ENCODE peak calls at places on chromosomes 6 and 20, in nine cellular contexts. O is hepatocyte, M is transverse colon, U is uterus, S is BE2C, E is GM12865, F is IMR-90, B is body of pancreas, Y is astrocyte of the spinal cord. J is an unnamed sample.

GRCh38 chr20:48603116-48603818 is 224.5 kb downstream of the PREX1 start:
- DNase-seq in O (no peak), M (no peak), U (no peak), S (peak; percentile 6), E (no peak), F (no peak), B (no peak), Y (no peak), J (no peak)

GRCh38 chr20:50610212-50610718 is 81.1 kb downstream of the RIPOR3 start:
- DNase-seq in O (no peak), M (no peak), U (no peak), S (no peak), E (no peak), F (no peak), B (no peak), Y (no peak), J (no peak)

GRCh38 chr20:57400821-57401564 is 9.8 kb downstream of the RBM38 start:
- DNase-seq in O (no peak), M (no peak), U (no peak), S (peak; percentile 56), E (peak; percentile 58), F (no peak), B (no peak), Y (no peak), J (no peak)

GRCh38 chr20:57698191-57698866 is 11.5 kb downstream of the PMEPA1 start:
- DNase-seq in O (peak; percentile 84), M (peak; percentile 77), U (peak; percentile 68), S (no peak), E (no peak), F (peak; percentile 98), B (no peak), Y (peak; percentile 98), J (no peak)

GRCh38 chr6:4413073-4413472 is 277.7 kb upstream of the ECI2 start:
- DNase-seq in O (no peak), M (no peak), U (no peak), S (no peak), E (no peak), F (peak; percentile 87), B (no peak), Y (peak; percentile 37), J (no peak)

GRCh38 chr6:36226648-36227047 is 30.1 kb downstream of the BRPF3 start:
- DNase-seq in O (no peak), M (no peak), U (no peak), S (no peak), E (no peak), F (no peak), B (no peak), Y (no peak), J (no peak)

GRCh38 chr6:139587469-139587868 is 213.0 kb upstream of the CITED2 start:
- DNase-seq in O (no peak), M (no peak), U (no peak), S (no peak), E (no peak), F (peak; percentile 93), B (no peak), Y (peak; percentile 89), J (no peak)

GRCh38 chr6:37068523-37069270 is 63.2 kb downstream of the FGD2 start:
- DNase-seq in O (no peak), M (no peak), U (no peak), S (no peak), E (no peak), F (no peak), B (no peak), Y (no peak), J (no peak)

GRCh38 chr6:85600713-85601313 is 7.2 kb upstream of the SNX14 start:
- DNase-seq in O (no peak), M (no peak), U (no peak), S (no peak), E (no peak), F (no peak), B (peak; percentile 15), Y (no peak), J (no peak)

GRCh38 chr6:20238688-20239587 is 26.7 kb upstream of the MBOAT1 start:
- DNase-seq in O (no peak), M (no peak), U (no peak), S (no peak), E (no peak), F (no peak), B (no peak), Y (no peak), J (no peak)

GRCh38 chr6:133512410-133513016 is 271.4 kb downstream of the EYA4 start:
- DNase-seq in O (peak; percentile 65), M (peak; percentile 30), U (peak; percentile 23), S (peak; percentile 62), E (peak; percentile 48), F (peak; percentile 67), B (peak; percentile 63), Y (peak; percentile 66), J (peak; percentile 26)

GRCh38 chr6:136791296-136792065 is 796 bp downstream of the MAP3K5 start:
- DNase-seq in O (peak; percentile 71), M (peak; percentile 76), U (peak; percentile 69), S (peak; percentile 49), E (peak; percentile 93), F (peak; percentile 67), B (peak; percentile 85), Y (peak; percentile 60), J (no peak)

GRCh38 chr6:128155826-128156225 is 255.0 kb upstream of the THEMIS start:
- DNase-seq in O (no peak), M (no peak), U (no peak), S (no peak), E (no peak), F (no peak), B (no peak), Y (no peak), J (no peak)

GRCh38 chr6:142885182-142885867 is 59.7 kb downstream of the HIVEP2 start:
- DNase-seq in O (peak; percentile 85), M (peak; percentile 15), U (peak; percentile 48), S (no peak), E (peak; percentile 88), F (peak; percentile 99), B (peak; percentile 50), Y (peak; percentile 98), J (no peak)

GRCh38 chr6:39157511-39157910 is 42.5 kb upstream of the SAYSD1 start:
- DNase-seq in O (no peak), M (no peak), U (no peak), S (no peak), E (no peak), F (no peak), B (no peak), Y (no peak), J (no peak)

GRCh38 chr6:39153766-39154397 is 38.9 kb upstream of the SAYSD1 start:
- DNase-seq in O (no peak), M (no peak), U (no peak), S (no peak), E (no peak), F (no peak), B (no peak), Y (no peak), J (no peak)

GRCh38 chr6:39156763-39157162 is 41.8 kb upstream of the SAYSD1 start:
- DNase-seq in O (no peak), M (no peak), U (no peak), S (no peak), E (no peak), F (no peak), B (no peak), Y (no peak), J (peak; percentile 42)

GRCh38 chr6:39152247-39152646 is 37.3 kb upstream of the SAYSD1 start:
- DNase-seq in O (no peak), M (no peak), U (no peak), S (no peak), E (no peak), F (no peak), B (no peak), Y (no peak), J (no peak)

DNA sequence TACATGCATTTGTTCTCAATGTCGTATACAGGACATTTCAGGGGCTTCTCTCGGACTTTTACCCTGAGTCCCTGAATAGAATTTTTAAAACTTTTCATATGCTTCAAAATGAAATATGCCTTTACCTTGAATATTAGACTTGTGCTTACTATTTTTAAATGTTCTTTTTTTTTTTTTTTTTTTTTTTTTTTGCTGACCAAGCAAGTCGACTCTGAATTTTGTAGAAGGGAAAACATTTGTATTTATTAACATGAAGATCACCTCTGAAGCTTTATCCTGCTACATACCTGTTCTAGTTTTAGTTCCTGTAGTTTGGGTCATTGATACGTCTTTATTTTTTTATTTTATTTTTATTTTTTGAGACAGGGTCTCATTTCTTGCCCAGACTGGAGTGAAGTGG is 39.7 kb upstream of the SAYSD1 start:
- DNase-seq in O (no peak), M (no peak), U (no peak), S (no peak), E (no peak), F (no peak), B (no peak), Y (no peak), J (no peak)
- H3K4me3 ChIP-seq in O (no peak overlapping the region), M (no peak overlapping the region), U (no peak overlapping the region), S (no peak overlapping the region), E (no peak overlapping the region), F (no peak overlapping the region), B (no peak overlapping the region), Y (no peak overlapping the region), J (no peak overlapping the region)

DNA sequence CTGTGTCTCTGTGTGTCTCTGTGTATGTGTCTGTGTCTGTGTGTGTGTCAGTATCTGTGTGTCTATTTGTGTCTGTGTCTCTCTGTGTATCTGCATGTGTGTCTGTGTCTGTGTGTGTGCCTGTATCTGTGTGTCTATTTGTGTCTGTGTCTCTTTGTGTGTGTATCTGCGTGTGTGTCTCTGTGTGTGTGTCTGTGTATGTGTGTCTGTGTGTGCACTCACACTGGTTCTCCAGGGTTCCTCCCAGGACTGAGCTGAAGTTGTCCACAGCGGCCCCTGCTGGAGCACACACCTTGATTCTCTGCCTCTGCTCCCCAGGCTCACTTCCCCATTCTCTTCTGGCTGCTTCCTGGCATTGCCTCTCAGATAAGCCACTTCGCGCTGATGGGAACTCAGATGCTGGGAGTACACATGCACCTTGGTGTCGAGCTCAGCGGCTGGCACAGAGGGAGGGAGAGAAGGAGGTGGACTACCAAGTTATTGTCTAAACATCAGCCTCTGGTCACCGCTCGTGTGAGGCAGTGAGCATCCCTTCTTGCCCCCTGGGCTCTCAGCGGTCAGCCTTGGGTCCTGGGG is 105.0 kb upstream of the NXT1 start:
- DNase-seq in O (peak; percentile 81), M (peak; percentile 48), U (no peak), S (no peak), E (peak; percentile 78), F (peak; percentile 33), B (peak; percentile 63), Y (peak; percentile 40), J (no peak)
- TF ChIP-seq CTCF in O (peak; percentile 59), M (peak; percentile 25), U (peak; percentile 17), S (peak; percentile 15), E (peak; percentile 80), F (peak; percentile 48), B (no peak), Y (peak; percentile 63), J (peak; percentile 78)

DNA sequence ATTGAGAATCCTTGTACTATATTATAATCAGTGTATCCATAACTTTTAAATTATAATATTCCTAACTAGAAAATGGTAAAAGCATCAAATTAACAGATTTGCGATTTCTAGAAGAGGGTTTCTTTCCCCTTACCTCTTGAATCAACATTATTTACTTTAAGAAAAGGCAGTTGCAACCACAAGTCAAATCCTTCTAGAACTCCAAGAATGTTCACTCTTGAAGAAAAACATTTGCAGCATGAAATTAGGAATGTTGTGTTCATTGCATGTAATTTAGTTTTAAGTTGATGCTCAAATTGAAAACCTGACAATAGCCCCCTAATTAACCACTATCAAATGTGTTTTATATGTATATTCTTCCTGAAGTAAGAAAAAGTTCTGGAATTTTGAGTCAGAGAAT is 2.3 kb upstream of the REV3L start:
- DNase-seq in O (no peak), M (no peak), U (no peak), S (no peak), E (no peak), F (peak; percentile 29), B (no peak), Y (no peak), J (no peak)
- H3K4me3 ChIP-seq in O (no peak overlapping the region), M (no peak overlapping the region), U (no peak overlapping the region), S (no peak overlapping the region), E (peak overlapping the region; percentile 95), F (no peak overlapping the region), B (no peak overlapping the region), Y (no peak overlapping the region), J (no peak overlapping the region)

GRCh38 chr6:91812596-91813274 is 1225.9 kb upstream of the MAP3K7 start:
- DNase-seq in O (no peak), M (no peak), U (no peak), S (no peak), E (no peak), F (peak; percentile 0), B (no peak), Y (no peak), J (no peak)
- TF ChIP-seq CTCF in O (no peak), M (no peak), U (no peak), S (no peak), E (no peak), F (no peak), B (no peak), Y (no peak), J (no peak)

J was measured in LNCaP clone FGC.